ENCODE peak calls at places on chromosomes 5 and 9, in four cellular contexts. J is ovary, A is T-helper 9 cell, F is hippocampal formation. Z is an unnamed sample.

GRCh38 chr9:123669355-123669754 is 260.6 kb downstream of the DENND1A start:
- DNase-seq in J (no peak), A (no peak), F (no peak), Z (no peak)

GRCh38 chr5:115816226-115817042 is at the start of gene CDO1:
- DNase-seq in J (peak; percentile 72), A (no peak), F (peak; percentile 71), Z (no peak)

GRCh38 chr9:127828262-127829031 is 25.8 kb downstream of the FPGS start:
- DNase-seq in J (peak; percentile 96), A (no peak), F (no peak), Z (no peak)

GRCh38 chr5:80191991-80192398 is 63.9 kb downstream of the SERINC5 start:
- DNase-seq in J (no peak), A (peak; percentile 26), F (peak; percentile 68), Z (peak; percentile 12)

GRCh38 chr5:94888674-94889073 is 270.2 kb downstream of the SLF1 start:
- DNase-seq in J (no peak), A (no peak), F (no peak), Z (no peak)

GRCh38 chr9:127473932-127474331 is 22.6 kb downstream of the LRSAM1 start:
- DNase-seq in J (no peak), A (no peak), F (no peak), Z (no peak)

GRCh38 chr9:19788152-19788551 is 685 bp downstream of the SLC24A2 start:
- DNase-seq in J (no peak), A (no peak), F (peak; percentile 26), Z (no peak)

GRCh38 chr5:169695025-169695625 is 58.0 kb downstream of the DOCK2 start:
- DNase-seq in J (no peak), A (no peak), F (no peak), Z (no peak)

GRCh38 chr9:121851641-121852091 is 200.2 kb downstream of the DAB2IP start:
- DNase-seq in J (peak; percentile 68), A (no peak), F (no peak), Z (no peak)

GRCh38 chr9:8235489-8235888 is 435.9 kb upstream of the DMAC1 start:
- DNase-seq in J (no peak), A (no peak), F (no peak), Z (no peak)

GRCh38 chr5:156326718-156327259 is at the start of gene SGCD:
- DNase-seq in J (peak; percentile 68), A (no peak), F (peak; percentile 79), Z (no peak)

GRCh38 chr9:132439153-132439552 is 29.1 kb downstream of the CFAP77 start:
- DNase-seq in J (no peak), A (no peak), F (no peak), Z (no peak)

GRCh38 chr9:110125207-110125751 is 82.7 kb downstream of the C9orf152 start:
- DNase-seq in J (peak; percentile 82), A (no peak), F (no peak), Z (no peak)

Z was measured in T-helper 22 cell.